ENCODE peak calls at places on chromosomes 16 and 17, in nine cellular contexts. H is lower leg skin, C is tibial nerve, W is H1, P is HepG2, A is spleen, K is cardiac fibroblast, B is heart right ventricle, O is lung. Z is an unnamed sample.
A peak's percentile ranks its signal among the peaks of the same experiment; 100 is the strongest.

GRCh38 chr17:7444682-7445010 is 215 bp upstream of the CHRNB1 start:
- DNase-seq in H (no peak), C (no peak), W (no peak), P (no peak), A (no peak), K (no peak), B (no peak), O (no peak), Z (no peak)

GRCh38 chr17:56173026-56173425 is 19.8 kb downstream of the ANKFN1 start:
- DNase-seq in H (no peak), C (no peak), W (no peak), P (no peak), A (no peak), K (no peak), B (no peak), O (no peak), Z (no peak)

GRCh38 chr17:77269696-77270681 is 129.2 kb downstream of the SEC14L1 start:
- DNase-seq in H (no peak), C (no peak), W (no peak), P (no peak), A (no peak), K (no peak), B (no peak), O (no peak), Z (no peak)

GRCh38 chr17:27038676-27039075 is 255.2 kb upstream of the WSB1 start:
- DNase-seq in H (no peak), C (no peak), W (no peak), P (peak; percentile 19), A (no peak), K (no peak), B (no peak), O (no peak), Z (peak; percentile 63)

GRCh38 chr16:89601906-89602272 is 11.6 kb upstream of the DPEP1 start:
- DNase-seq in H (no peak), C (no peak), W (no peak), P (no peak), A (no peak), K (no peak), B (no peak), O (no peak), Z (no peak)

GRCh38 chr17:45244725-45245656 is 16.9 kb downstream of the SPATA32 start:
- DNase-seq in H (no peak), C (no peak), W (no peak), P (peak; percentile 67), A (no peak), K (no peak), B (no peak), O (no peak), Z (no peak)

GRCh38 chr16:9680021-9680655 is 502.1 kb downstream of the GRIN2A start:
- DNase-seq in H (no peak), C (no peak), W (no peak), P (no peak), A (no peak), K (no peak), B (no peak), O (no peak), Z (no peak)

GRCh38 chr17:45692661-45693060 is 91.5 kb upstream of the CRHR1 start:
- DNase-seq in H (no peak), C (no peak), W (no peak), P (no peak), A (no peak), K (no peak), B (no peak), O (no peak), Z (no peak)

GRCh38 chr17:17027442-17028058 is 14.7 kb upstream of the MPRIP start:
- DNase-seq in H (no peak), C (no peak), W (no peak), P (no peak), A (no peak), K (no peak), B (no peak), O (no peak), Z (no peak)

GRCh38 chr16:86496929-86497381 is 13.4 kb upstream of the FOXF1 start:
- DNase-seq in H (no peak), C (no peak), W (no peak), P (no peak), A (peak; percentile 48), K (no peak), B (no peak), O (no peak), Z (no peak)

GRCh38 chr16:83995756-83996155 is 27.7 kb downstream of the NECAB2 start:
- DNase-seq in H (no peak), C (no peak), W (no peak), P (no peak), A (no peak), K (no peak), B (peak; percentile 14), O (no peak), Z (peak; percentile 22)

GRCh38 chr16:86483-86952 is 8.5 kb downstream of the MPG start:
- DNase-seq in H (no peak), C (no peak), W (no peak), P (no peak), A (no peak), K (no peak), B (no peak), O (no peak), Z (no peak)

GRCh38 chr16:21167360-21167759 is 8.9 kb downstream of the LDAF1 start:
- DNase-seq in H (no peak), C (no peak), W (no peak), P (no peak), A (no peak), K (peak; percentile 97), B (no peak), O (no peak), Z (no peak)

GRCh38 chr16:75267631-75268264 is 16.3 kb upstream of the BCAR1 start:
- DNase-seq in H (no peak), C (no peak), W (no peak), P (peak; percentile 71), A (no peak), K (peak; percentile 51), B (peak; percentile 77), O (peak; percentile 67), Z (no peak)

DNA sequence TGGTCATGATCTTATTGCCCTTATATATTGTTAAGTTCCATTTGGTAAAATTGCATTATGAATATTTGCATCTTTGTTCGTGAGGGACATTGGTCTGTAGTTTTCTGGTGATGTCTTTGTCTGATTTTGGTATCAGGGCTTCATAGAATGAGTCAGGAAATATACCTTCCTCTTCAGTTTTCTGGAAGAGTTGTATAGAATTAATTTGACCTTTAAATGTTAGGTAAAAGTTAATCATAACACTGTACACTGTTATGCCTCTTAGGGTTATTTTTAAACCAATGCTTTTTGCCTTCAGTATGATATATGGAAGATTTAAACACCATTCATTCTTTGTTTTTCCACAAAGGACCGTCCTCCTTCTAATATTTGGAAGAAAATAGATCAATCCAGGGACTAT is 180.0 kb downstream of the CHD9 start:
- DNase-seq in H (no peak), C (no peak), W (no peak), P (no peak), A (no peak), K (no peak), B (no peak), O (no peak), Z (no peak)
- TF ChIP-seq CTCF in H (no peak), C (no peak), W (no peak), P (no peak), A (no peak), K (no peak), B (no peak), O (no peak), Z (no peak)

DNA sequence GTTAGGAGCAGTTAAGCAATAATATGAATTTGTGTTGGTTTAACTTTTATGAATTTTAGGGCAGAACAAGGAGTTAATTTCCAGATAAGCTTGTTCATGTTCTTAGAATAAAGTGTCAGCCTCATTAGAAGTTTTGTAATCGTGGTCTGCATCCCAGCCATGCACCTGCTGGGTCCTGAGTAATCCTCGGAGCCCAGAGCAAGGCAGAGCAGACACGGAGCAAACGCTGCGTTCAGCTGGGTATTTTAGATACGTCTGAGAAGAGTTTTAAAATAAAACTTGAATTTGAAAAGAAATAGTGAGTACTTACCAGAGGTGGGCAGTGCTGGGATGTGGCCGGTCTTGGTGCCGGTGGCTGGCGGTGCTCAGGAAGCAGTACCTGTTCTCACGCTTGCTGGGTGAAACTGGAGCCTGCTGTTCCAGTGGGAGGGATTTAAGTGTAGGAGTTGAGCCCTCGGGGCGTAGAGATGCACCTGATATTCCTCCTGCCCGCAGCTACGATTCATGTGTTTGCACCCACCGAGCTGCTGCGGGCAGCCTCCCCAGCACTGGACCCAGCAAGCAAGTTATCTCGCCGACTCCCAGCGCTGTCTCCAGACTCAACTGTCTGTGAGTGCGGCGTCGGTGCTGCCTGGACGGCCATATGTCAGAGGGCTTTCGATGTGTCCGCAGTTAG is at the start of gene ZNF750:
- DNase-seq in H (no peak), C (no peak), W (no peak), P (no peak), A (peak; percentile 66), K (no peak), B (no peak), O (no peak), Z (no peak)
- H3K4me3 ChIP-seq in H (no peak within 1 kb of the TSS), C (no peak within 1 kb of the TSS), W (no peak within 1 kb of the TSS), P (no peak within 1 kb of the TSS), A (no peak within 1 kb of the TSS), K (no peak within 1 kb of the TSS), B (no peak within 1 kb of the TSS), O (no peak within 1 kb of the TSS), Z (no peak within 1 kb of the TSS)

DNA sequence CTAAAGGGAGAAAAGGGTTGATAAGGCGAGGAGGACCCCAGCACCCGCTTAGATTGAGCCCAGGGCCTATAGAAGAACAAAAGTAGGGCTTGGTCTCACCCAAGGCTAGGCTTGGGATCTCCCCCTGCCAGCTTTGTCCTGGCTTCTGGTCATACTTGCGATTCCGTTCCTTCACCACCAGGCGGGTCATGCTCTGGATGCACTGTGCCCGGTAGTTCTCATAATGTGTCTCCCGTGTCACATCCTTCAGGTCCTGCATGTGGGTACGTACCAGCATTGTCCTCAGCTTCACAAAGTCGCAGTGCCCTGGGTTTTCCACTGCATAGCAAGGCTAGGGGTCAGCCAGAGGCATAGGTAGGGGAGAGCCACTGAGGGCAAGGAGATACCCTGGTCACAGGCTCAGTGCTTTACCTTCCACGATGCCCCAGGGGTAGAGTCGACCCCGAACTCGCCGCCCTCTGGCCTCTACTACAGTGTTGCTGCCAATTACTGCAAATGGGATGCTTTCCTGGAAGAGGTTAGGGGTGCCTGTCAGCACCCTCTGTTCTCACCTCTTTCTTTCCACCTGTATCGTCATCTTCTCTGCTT is 6.5 kb upstream of the MTMR4 start:
- DNase-seq in H (no peak), C (no peak), W (no peak), P (peak; percentile 64), A (no peak), K (peak; percentile 30), B (no peak), O (no peak), Z (no peak)
- TF ChIP-seq CTCF in H (no peak), C (peak; percentile 16), W (peak; percentile 63), P (peak; percentile 81), A (peak; percentile 18), K (peak; percentile 63), B (no peak), O (no peak), Z (peak; percentile 27)

DNA sequence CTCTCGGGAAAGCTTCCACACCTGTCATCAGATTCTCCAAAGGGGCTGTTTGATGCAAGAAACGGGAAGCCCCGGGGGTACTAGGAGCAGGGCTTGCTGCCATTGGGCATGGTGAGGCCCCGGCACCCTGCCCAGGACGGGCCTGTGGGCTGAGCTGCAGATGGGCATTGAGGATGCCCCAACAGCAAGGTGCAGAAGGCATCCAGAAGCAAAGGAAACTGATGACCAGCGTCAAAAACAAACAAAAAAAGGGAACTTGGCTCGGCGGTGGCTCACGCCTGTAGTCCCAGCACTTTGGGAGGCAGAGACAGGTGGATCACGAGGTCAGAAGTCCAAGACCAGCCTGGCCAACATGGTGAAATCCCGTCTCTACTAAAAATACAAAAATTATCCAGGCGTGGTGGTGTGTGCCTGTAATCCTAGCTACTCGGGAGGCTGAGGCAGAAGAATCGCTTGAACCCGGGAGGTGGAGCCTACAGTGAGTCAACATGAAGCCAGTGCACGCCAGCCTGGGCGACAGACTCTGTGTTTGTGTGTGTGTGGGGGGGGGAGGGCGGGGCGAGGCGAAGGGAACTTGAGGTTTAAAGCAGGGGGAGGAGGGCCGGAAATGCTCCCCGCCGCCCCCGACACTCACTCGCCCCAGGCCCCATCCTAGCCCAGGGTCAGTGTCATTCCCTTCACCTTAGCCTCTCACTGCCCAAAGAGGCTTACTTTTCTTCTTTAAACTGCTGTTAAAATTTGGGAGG is 1.7 kb upstream of the LIMD2 start:
- DNase-seq in H (no peak), C (no peak), W (no peak), P (no peak), A (peak; percentile 93), K (no peak), B (no peak), O (no peak), Z (no peak)
- H3K4me3 ChIP-seq in H (no peak overlapping the region), C (peak overlapping the region; percentile 37), W (peak overlapping the region; percentile 66), P (no peak overlapping the region), A (peak overlapping the region; percentile 80), K (no peak overlapping the region), B (peak overlapping the region; percentile 52), O (no peak overlapping the region), Z (no peak overlapping the region)